ENCODE peak calls at places on chromosome 13, in seven cellular contexts. Z is mesendoderm, P is H1, C is A549, H is MM.1S, X is GM23248, G is DND-41. M is an unnamed sample.

GRCh38 chr13:33274264-33274663 is 11.3 kb downstream of the STARD13 start:
- DNase-seq in Z (peak), P (no peak), C (no peak), H (no peak), X (peak), G (no peak), M (no peak)

GRCh38 chr13:36819811-36820140 is 754 bp downstream of the RFXAP start:
- DNase-seq in Z (peak), P (no peak), C (peak), H (no peak), X (peak), G (peak), M (peak)

GRCh38 chr13:112193463-112194166 is 126.7 kb downstream of the SOX1 start:
- DNase-seq in Z (no peak), P (no peak), C (no peak), H (no peak), X (no peak), G (no peak), M (no peak)

GRCh38 chr13:20525144-20525600 is 485 bp downstream of the CRYL1 start:
- DNase-seq in Z (peak), P (no peak), C (no peak), H (peak), X (peak), G (no peak), M (no peak)

GRCh38 chr13:61247149-61247936 is 168.3 kb downstream of the PCDH20 start:
- DNase-seq in Z (peak), P (no peak), C (no peak), H (no peak), X (no peak), G (peak), M (no peak)

GRCh38 chr13:24050292-24050711 is 110.2 kb upstream of the SPATA13 start:
- DNase-seq in Z (no peak), P (no peak), C (no peak), H (no peak), X (peak), G (no peak), M (no peak)

GRCh38 chr13:110047511-110047910 is 259.4 kb downstream of the COL4A1 start:
- DNase-seq in Z (no peak), P (no peak), C (no peak), H (no peak), X (no peak), G (no peak), M (no peak)

GRCh38 chr13:54953786-54954185 is 1925.2 kb downstream of the OLFM4 start:
- DNase-seq in Z (peak), P (no peak), C (no peak), H (peak), X (no peak), G (no peak), M (no peak)

GRCh38 chr13:36353001-36353400 is 6.8 kb upstream of the SPART start:
- DNase-seq in Z (no peak), P (no peak), C (no peak), H (no peak), X (no peak), G (no peak), M (no peak)

GRCh38 chr13:91526543-91527033 is 128.2 kb downstream of the GPC5 start:
- DNase-seq in Z (no peak), P (no peak), C (no peak), H (no peak), X (no peak), G (no peak), M (no peak)

GRCh38 chr13:102128216-102128800 is 273.5 kb downstream of the FGF14 start:
- DNase-seq in Z (peak), P (no peak), C (no peak), H (no peak), X (peak), G (no peak), M (no peak)

GRCh38 chr13:97322740-97323342 is 100.7 kb downstream of the MBNL2 start:
- DNase-seq in Z (no peak), P (no peak), C (no peak), H (no peak), X (peak), G (no peak), M (no peak)

GRCh38 chr13:57624565-57625435 is 6.7 kb upstream of the PCDH17 start:
- DNase-seq in Z (peak), P (no peak), C (peak), H (peak), X (peak), G (no peak), M (peak)

GRCh38 chr13:99322297-99323103 is 15.3 kb upstream of the GPR183 start:
- DNase-seq in Z (peak), P (no peak), C (no peak), H (no peak), X (peak), G (no peak), M (peak)

GRCh38 chr13:95155093-95155492 is 146.2 kb downstream of the ABCC4 start:
- DNase-seq in Z (no peak), P (no peak), C (peak), H (no peak), X (no peak), G (no peak), M (no peak)

GRCh38 chr13:38657191-38657590 is 29.7 kb upstream of the FREM2 start:
- DNase-seq in Z (no peak), P (no peak), C (no peak), H (no peak), X (peak), G (no peak), M (no peak)

GRCh38 chr13:76890036-76890435 is 3.8 kb upstream of the KCTD12 start:
- DNase-seq in Z (no peak), P (no peak), C (no peak), H (no peak), X (peak), G (no peak), M (no peak)

GRCh38 chr13:34817246-34817645 is 124.8 kb upstream of the NBEA start:
- DNase-seq in Z (no peak), P (no peak), C (no peak), H (no peak), X (no peak), G (no peak), M (no peak)

GRCh38 chr13:111924676-111925075 is 142.3 kb upstream of the SOX1 start:
- DNase-seq in Z (no peak), P (no peak), C (no peak), H (no peak), X (no peak), G (no peak), M (no peak)

DNA sequence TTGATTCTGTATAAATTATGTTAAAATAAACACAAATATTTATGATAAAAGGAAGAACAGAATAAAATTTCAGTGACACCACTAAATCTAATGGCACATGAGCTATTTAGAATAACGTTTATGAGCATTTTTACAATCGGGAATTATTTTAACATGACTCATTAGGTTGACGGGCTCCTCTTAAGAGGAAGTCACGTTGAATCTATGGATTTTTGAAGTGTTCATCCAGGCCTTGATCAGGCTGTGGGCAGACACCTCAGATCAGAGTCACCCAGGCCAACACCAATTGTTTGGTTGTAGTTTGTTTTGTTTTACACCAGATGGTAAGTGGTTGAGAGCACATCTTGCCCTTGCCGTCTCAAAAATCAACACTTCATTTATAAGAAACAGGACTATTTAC is 257.8 kb downstream of the FOXO1 start:
- DNase-seq in Z (no peak), P (no peak), C (no peak), H (no peak), X (peak), G (no peak), M (no peak)
- H3K4me2 ChIP-seq in Z (no peak), P (no peak), C (no peak), H (no peak), X (no peak), G (no peak), M (no peak)

GRCh38 chr13:48773531-48774275 is 120.0 kb downstream of the CYSLTR2 start:
- DNase-seq in Z (no peak), P (no peak), C (no peak), H (no peak), X (no peak), G (no peak), M (no peak)

GRCh38 chr13:48776396-48776795 is 122.7 kb downstream of the CYSLTR2 start:
- DNase-seq in Z (no peak), P (no peak), C (no peak), H (no peak), X (peak), G (no peak), M (no peak)

GRCh38 chr13:48775285-48775684 is 121.6 kb downstream of the CYSLTR2 start:
- DNase-seq in Z (no peak), P (no peak), C (no peak), H (no peak), X (peak), G (no peak), M (no peak)

GRCh38 chr13:48778551-48779088 is 124.9 kb downstream of the CYSLTR2 start:
- DNase-seq in Z (no peak), P (no peak), C (no peak), H (no peak), X (no peak), G (no peak), M (no peak)

GRCh38 chr13:48775804-48776203 is 122.1 kb downstream of the CYSLTR2 start:
- DNase-seq in Z (peak), P (no peak), C (no peak), H (no peak), X (peak), G (no peak), M (no peak)
- H3K4me3 ChIP-seq in Z (no peak), P (no peak), C (no peak), H (no peak), X (peak), G (no peak), M (no peak)

GRCh38 chr13:75226092-75226491 is 255.9 kb downstream of the TBC1D4 start:
- DNase-seq in Z (peak), P (peak), C (no peak), H (no peak), X (peak), G (no peak), M (no peak)
- H3K4me2 ChIP-seq in Z (no peak), P (no peak), C (no peak), H (no peak), X (peak), G (no peak), M (no peak)

GRCh38 chr13:101116826-101117225 is 299.5 kb downstream of the NALCN start:
- DNase-seq in Z (peak), P (no peak), C (no peak), H (no peak), X (no peak), G (no peak), M (no peak)
- H3K4me3 ChIP-seq in Z (no peak), P (no peak), C (no peak), H (no peak), X (no peak), G (no peak), M (no peak)

DNA sequence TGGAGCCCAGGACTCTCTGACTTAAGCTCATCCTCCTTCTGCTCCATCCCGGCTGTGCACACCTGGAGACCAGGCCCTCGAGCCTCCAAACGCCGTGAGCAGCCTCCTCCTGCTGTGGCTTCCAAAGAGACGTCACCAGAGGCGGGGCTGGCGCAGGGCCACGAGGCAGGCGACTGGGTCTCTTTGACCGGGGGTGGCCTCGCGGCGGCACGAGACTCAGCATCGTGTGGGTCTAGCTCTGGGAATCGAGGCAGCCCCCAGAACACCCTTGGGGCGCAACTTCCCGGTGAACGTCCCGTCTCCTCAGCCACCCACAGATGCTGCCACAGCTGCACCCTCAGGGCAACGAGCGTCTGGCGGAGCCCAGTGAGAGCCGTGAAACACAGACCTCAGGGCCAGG is 22.8 kb downstream of the RASA3 start:
- DNase-seq in Z (no peak), P (no peak), C (no peak), H (peak), X (no peak), G (peak), M (no peak)
- H3K4me2 ChIP-seq in Z (no peak), P (no peak), C (no peak), H (peak), X (no peak), G (peak), M (no peak)

GRCh38 chr13:106796280-106797047 is 228.5 kb upstream of the ARGLU1 start:
- DNase-seq in Z (peak), P (peak), C (no peak), H (no peak), X (no peak), G (no peak), M (no peak)

GRCh38 chr13:106794131-106794530 is 226.2 kb upstream of the ARGLU1 start:
- DNase-seq in Z (no peak), P (no peak), C (no peak), H (no peak), X (no peak), G (no peak), M (no peak)

GRCh38 chr13:106797081-106797640 is 229.2 kb upstream of the ARGLU1 start:
- DNase-seq in Z (no peak), P (no peak), C (no peak), H (no peak), X (no peak), G (no peak), M (no peak)

GRCh38 chr13:106799731-106800335 is 231.9 kb upstream of the ARGLU1 start:
- DNase-seq in Z (no peak), P (no peak), C (no peak), H (no peak), X (no peak), G (no peak), M (no peak)

DNA sequence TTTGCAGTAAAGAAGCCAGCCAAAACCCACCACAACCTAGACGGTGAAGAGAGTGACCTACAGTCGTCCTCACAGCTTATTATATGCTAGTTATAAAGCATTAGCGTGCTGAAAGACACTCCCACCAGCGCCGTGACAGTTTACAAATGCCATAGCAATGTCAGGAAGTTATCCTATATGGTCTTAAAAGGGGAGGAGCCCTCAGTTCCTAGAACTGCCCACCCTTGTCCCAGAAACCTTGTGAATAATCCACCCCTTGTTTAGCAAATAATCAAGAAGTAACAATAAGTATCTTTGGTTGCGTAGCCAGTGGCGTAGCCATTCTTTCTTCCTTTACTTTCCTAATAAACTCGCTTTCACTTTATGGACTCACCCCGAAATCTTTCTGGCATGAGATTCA is 227.9 kb upstream of the ARGLU1 start:
- DNase-seq in Z (no peak), P (no peak), C (no peak), H (no peak), X (no peak), G (no peak), M (no peak)
- H3K4me3 ChIP-seq in Z (no peak), P (no peak), C (no peak), H (no peak), X (no peak), G (no peak), M (no peak)